ENCODE peak calls at places on chromosome 9, in four cellular contexts. S is brain microvascular endothelial cell, K is colonic mucosa, G is cardiac fibroblast. Z is an unnamed sample.

GRCh38 chr9:34518896-34519295 is 3.9 kb downstream of the ENHO start:
- DNase-seq in G (no peak), K (no peak), S (no peak), Z (no peak)

GRCh38 chr9:107462691-107463090 is 26.9 kb downstream of the KLF4 start:
- DNase-seq in S (peak), K (no peak), G (peak), Z (peak)

GRCh38 chr9:70485273-70485858 is 70.9 kb upstream of the KLF9 start:
- DNase-seq in S (peak), G (peak), K (peak), Z (no peak)

GRCh38 chr9:133184971-133185370 is 21.3 kb upstream of the GBGT1 start:
- DNase-seq in S (peak), G (peak), K (peak), Z (peak)

GRCh38 chr9:110626109-110626829 is 42.3 kb upstream of the MUSK start:
- DNase-seq in G (peak), S (peak), K (no peak), Z (peak)

GRCh38 chr9:117720066-117720465 is 15.9 kb downstream of the TLR4 start:
- DNase-seq in S (no peak), G (no peak), K (no peak), Z (no peak)

GRCh38 chr9:136292591-136293448 is 11.1 kb downstream of the CCDC187 start:
- DNase-seq in G (no peak), K (no peak), S (no peak), Z (no peak)

GRCh38 chr9:6384732-6385131 is 28.3 kb upstream of the UHRF2 start:
- DNase-seq in S (no peak), G (no peak), K (no peak), Z (no peak)

GRCh38 chr9:82606071-82606470 is 456.9 kb downstream of the RASEF start:
- DNase-seq in K (no peak), S (no peak), G (no peak), Z (no peak)

GRCh38 chr9:14515564-14516198 is 177.6 kb downstream of the ZDHHC21 start:
- DNase-seq in K (no peak), S (no peak), G (no peak), Z (no peak)

GRCh38 chr9:130328349-130328801 is 62.8 kb downstream of the HMCN2 start:
- DNase-seq in S (no peak), G (peak), K (peak), Z (no peak)

GRCh38 chr9:83388346-83388745 is 149.9 kb downstream of the FRMD3 start:
- DNase-seq in S (no peak), G (no peak), K (no peak), Z (no peak)

GRCh38 chr9:113523421-113524141 is 60.1 kb downstream of the RGS3 start:
- DNase-seq in K (peak), S (peak), G (no peak), Z (no peak)

GRCh38 chr9:129630967-129631672 is 5.2 kb downstream of the NTMT1 start:
- DNase-seq in G (no peak), K (no peak), S (peak), Z (no peak)

GRCh38 chr9:132372177-132373095 is 17.6 kb upstream of the SETX start:
- DNase-seq in S (no peak), K (peak), G (peak), Z (no peak)

GRCh38 chr9:106717686-106718085 is 145.3 kb upstream of the ZNF462 start:
- DNase-seq in G (peak), K (no peak), S (peak), Z (peak)

GRCh38 chr9:105994970-105995369 is 300.6 kb downstream of the TMEM38B start:
- DNase-seq in S (peak), K (no peak), G (no peak), Z (no peak)

GRCh38 chr9:92711844-92712243 is 41.9 kb upstream of the IPPK start:
- DNase-seq in S (no peak), K (no peak), G (no peak), Z (no peak)

GRCh38 chr9:91239367-91240111 is 122.2 kb downstream of the AUH start:
- DNase-seq in K (no peak), S (no peak), G (peak), Z (no peak)

GRCh38 chr9:129141066-129142041 is 30.1 kb downstream of the PTPA start:
- DNase-seq in S (peak), K (peak), G (peak), Z (peak)

GRCh38 chr9:89505048-89505447 is 7.1 kb upstream of the SEMA4D start:
- DNase-seq in K (no peak), S (no peak), G (no peak), Z (no peak)

GRCh38 chr9:109447329-109448076 is 50.6 kb downstream of the PTPN3 start:
- DNase-seq in S (no peak), K (no peak), G (no peak), Z (no peak)

GRCh38 chr9:74562611-74563010 is 65.5 kb downstream of the RORB start:
- DNase-seq in G (no peak), K (no peak), S (no peak), Z (no peak)

GRCh38 chr9:3240651-3241268 is 285.0 kb downstream of the RFX3 start:
- DNase-seq in S (peak), G (peak), K (peak), Z (peak)

GRCh38 chr9:73655831-73656230 is 504.2 kb downstream of the ANXA1 start:
- DNase-seq in G (no peak), S (no peak), K (no peak), Z (no peak)

GRCh38 chr9:135992486-135993408 is 31.6 kb upstream of the UBAC1 start:
- DNase-seq in K (peak), S (peak), G (peak), Z (peak)

GRCh38 chr9:133468374-133468773 is 8.6 kb downstream of the CACFD1 start:
- DNase-seq in S (no peak), K (no peak), G (no peak), Z (no peak)

GRCh38 chr9:17024129-17024528 is 110.7 kb upstream of the CNTLN start:
- DNase-seq in S (no peak), K (no peak), G (no peak), Z (no peak)
- TF ChIP-seq CTCF in S (no peak), K (no peak), G (no peak), Z (no peak)

GRCh38 chr9:134705786-134706185 is 64.2 kb downstream of the COL5A1 start:
- DNase-seq in S (no peak), K (no peak), G (no peak), Z (no peak)

GRCh38 chr9:134707731-134708671 is 66.4 kb downstream of the COL5A1 start:
- DNase-seq in K (no peak), S (no peak), G (no peak), Z (no peak)

GRCh38 chr9:134706522-134706921 is 64.9 kb downstream of the COL5A1 start:
- DNase-seq in S (no peak), G (no peak), K (no peak), Z (no peak)

GRCh38 chr9:134708672-134709038 is 67.1 kb downstream of the COL5A1 start:
- DNase-seq in K (no peak), G (no peak), S (no peak), Z (no peak)

GRCh38 chr9:134707031-134707680 is 65.6 kb downstream of the COL5A1 start:
- DNase-seq in G (peak), S (peak), K (peak), Z (peak)
- H3K4me3 ChIP-seq in G (no peak), S (no peak), K (no peak), Z (no peak)

DNA sequence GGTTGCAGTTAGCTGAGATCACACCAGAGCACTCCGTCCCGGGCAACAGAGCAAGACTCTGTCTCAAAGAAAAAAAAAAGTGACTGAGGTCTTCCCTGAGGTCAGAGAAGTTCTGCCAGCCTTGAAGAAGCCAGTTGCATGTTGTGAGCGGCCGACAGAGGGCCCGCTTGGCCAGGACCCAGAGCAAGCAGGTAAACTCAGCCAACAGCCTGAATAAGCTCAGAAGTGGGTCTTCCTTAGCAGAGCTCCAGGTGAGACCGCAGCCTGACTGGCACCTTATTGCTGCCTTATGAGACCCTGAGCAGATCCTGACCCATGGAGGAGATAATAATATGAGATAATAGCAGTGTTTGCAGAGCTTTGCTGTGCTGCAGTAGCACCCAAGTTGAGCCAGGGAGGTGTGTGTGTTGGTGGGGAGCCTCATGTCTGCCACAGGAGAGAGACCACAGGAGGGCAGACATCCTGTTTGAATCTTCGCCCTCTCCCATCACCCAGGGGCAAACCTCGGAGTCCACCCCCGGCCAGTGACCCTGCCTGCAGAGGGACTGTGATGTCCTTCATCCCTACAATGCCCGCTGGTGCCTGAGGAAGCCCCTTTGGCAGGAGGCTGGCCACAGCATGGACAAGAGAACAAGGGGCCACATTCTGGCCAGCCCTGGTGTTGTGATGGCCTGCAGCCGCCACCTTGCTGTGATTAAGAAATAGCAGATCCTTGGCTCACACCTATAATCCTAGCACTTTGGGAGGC is 10.8 kb upstream of the BARX1 start:
- DNase-seq in S (no peak), K (peak), G (no peak), Z (no peak)
- TF ChIP-seq CTCF in S (peak), K (no peak), G (peak), Z (no peak)

GRCh38 chr9:114894206-114894605 is 36.2 kb downstream of the TNFSF8 start:
- DNase-seq in K (no peak), G (no peak), S (no peak), Z (peak)
- H3K4me3 ChIP-seq in K (no peak), G (no peak), S (no peak), Z (no peak)

Z was measured in BJ.